ENCODE peak calls at places on chromosome 13, in six cellular contexts. G, K, M, V, S and A are unnamed samples.

GRCh38 chr13:95494082-95494681 is 58.3 kb upstream of the CLDN10 start:
- DNase-seq in G (no peak), K (peak; percentile 48), M (peak; percentile 24), V (no peak), S (no peak), A (no peak)

GRCh38 chr13:94419304-94419943 is 60.1 kb downstream of the DCT start:
- DNase-seq in G (no peak), K (peak; percentile 18), M (no peak), V (no peak), S (peak; percentile 76), A (peak; percentile 26)

GRCh38 chr13:78958019-78958418 is 299.1 kb upstream of the OBI1 start:
- DNase-seq in G (no peak), K (no peak), M (no peak), V (no peak), S (no peak), A (no peak)

GRCh38 chr13:69565334-69565733 is 542.3 kb upstream of the ATXN8OS start:
- DNase-seq in G (no peak), K (no peak), M (no peak), V (no peak), S (peak; percentile 4), A (no peak)

GRCh38 chr13:65032825-65033224 is 2197.3 kb downstream of the PCDH9 start:
- DNase-seq in G (no peak), K (no peak), M (no peak), V (no peak), S (no peak), A (no peak)

GRCh38 chr13:67438465-67438864 is 208.3 kb upstream of the PCDH9 start:
- DNase-seq in G (no peak), K (no peak), M (no peak), V (no peak), S (no peak), A (no peak)

GRCh38 chr13:81017525-81018152 is 676.7 kb upstream of the SPRY2 start:
- DNase-seq in G (no peak), K (peak; percentile 23), M (peak; percentile 1), V (no peak), S (no peak), A (no peak)

GRCh38 chr13:97852181-97852874 is 101.1 kb upstream of the IPO5 start:
- DNase-seq in G (no peak), K (no peak), M (no peak), V (no peak), S (no peak), A (no peak)

GRCh38 chr13:50038266-50038665 is 23.0 kb downstream of the KCNRG start:
- DNase-seq in G (no peak), K (no peak), M (no peak), V (no peak), S (no peak), A (no peak)

GRCh38 chr13:110471833-110472162 is 89.7 kb downstream of the RAB20 start:
- DNase-seq in G (peak; percentile 59), K (peak; percentile 27), M (no peak), V (no peak), S (peak; percentile 65), A (peak; percentile 87)

GRCh38 chr13:30895773-30896172 is 10.3 kb upstream of the MEDAG start:
- DNase-seq in G (no peak), K (peak; percentile 86), M (peak; percentile 61), V (no peak), S (no peak), A (no peak)

GRCh38 chr13:94318418-94318817 is 161.1 kb downstream of the DCT start:
- DNase-seq in G (no peak), K (no peak), M (no peak), V (no peak), S (no peak), A (no peak)

GRCh38 chr13:98466634-98467236 is 110.2 kb downstream of the STK24 start:
- DNase-seq in G (no peak), K (peak; percentile 69), M (no peak), V (no peak), S (peak; percentile 80), A (no peak)

GRCh38 chr13:53368948-53369347 is 340.3 kb downstream of the OLFM4 start:
- DNase-seq in G (no peak), K (no peak), M (no peak), V (no peak), S (no peak), A (no peak)

GRCh38 chr13:38637576-38637975 is 49.3 kb upstream of the FREM2 start:
- DNase-seq in G (no peak), K (no peak), M (no peak), V (no peak), S (no peak), A (no peak)

GRCh38 chr13:87661471-87661870 is 9.7 kb upstream of the SLITRK5 start:
- DNase-seq in G (no peak), K (no peak), M (no peak), V (no peak), S (no peak), A (no peak)

GRCh38 chr13:61253105-61253877 is 162.4 kb downstream of the PCDH20 start:
- DNase-seq in G (no peak), K (no peak), M (no peak), V (no peak), S (no peak), A (no peak)

GRCh38 chr13:105428816-105429215 is 1106.6 kb downstream of the EFNB2 start:
- DNase-seq in G (no peak), K (peak; percentile 31), M (no peak), V (no peak), S (no peak), A (no peak)

GRCh38 chr13:31056650-31057275 is 104.9 kb downstream of the HSPH1 start:
- DNase-seq in G (no peak), K (peak; percentile 30), M (no peak), V (no peak), S (no peak), A (no peak)

GRCh38 chr13:110507678-110508381 is 53.7 kb downstream of the RAB20 start:
- DNase-seq in G (no peak), K (no peak), M (no peak), V (no peak), S (no peak), A (no peak)

GRCh38 chr13:26219726-26220125 is 2.4 kb downstream of the RNF6 start:
- DNase-seq in G (no peak), K (peak; percentile 63), M (no peak), V (no peak), S (no peak), A (no peak)

GRCh38 chr13:111219306-111219705 is 101.1 kb upstream of the TEX29 start:
- DNase-seq in G (no peak), K (peak; percentile 27), M (peak; percentile 39), V (no peak), S (no peak), A (no peak)

GRCh38 chr13:46507978-46508377 is 45.0 kb upstream of the LRCH1 start:
- DNase-seq in G (no peak), K (peak; percentile 27), M (no peak), V (no peak), S (no peak), A (no peak)

GRCh38 chr13:30581582-30581981 is 36.1 kb upstream of the USPL1 start:
- DNase-seq in G (no peak), K (peak; percentile 21), M (no peak), V (no peak), S (peak; percentile 16), A (no peak)

GRCh38 chr13:78601124-78601885 is 2.0 kb downstream of the POU4F1 start:
- DNase-seq in G (no peak), K (no peak), M (no peak), V (no peak), S (no peak), A (no peak)

GRCh38 chr13:43270043-43270830 is 246.9 kb downstream of the DNAJC15 start:
- DNase-seq in G (no peak), K (no peak), M (no peak), V (no peak), S (no peak), A (no peak)

GRCh38 chr13:50957620-50958019 is 48.0 kb downstream of the RNASEH2B start:
- DNase-seq in G (no peak), K (no peak), M (no peak), V (no peak), S (no peak), A (no peak)

GRCh38 chr13:49315036-49315565 is 67.4 kb downstream of the CDADC1 start:
- DNase-seq in G (no peak), K (peak; percentile 45), M (no peak), V (no peak), S (no peak), A (no peak)

GRCh38 chr13:26015276-26015934 is 36.4 kb downstream of the SHISA2 start:
- DNase-seq in G (no peak), K (no peak), M (no peak), V (no peak), S (no peak), A (no peak)

GRCh38 chr13:23898101-23898500 is 799 bp upstream of the C1QTNF9B start:
- DNase-seq in G (no peak), K (peak; percentile 20), M (peak; percentile 64), V (no peak), S (no peak), A (no peak)

GRCh38 chr13:19586904-19587634 is 25.7 kb upstream of the TPTE2 start:
- DNase-seq in G (peak; percentile 38), K (peak; percentile 89), M (no peak), V (peak; percentile 69), S (peak; percentile 90), A (peak; percentile 75)